ENCODE peak calls at places on chromosomes 6 and 20, in ten cellular contexts. F is neural progenitor cell; T is cardiac muscle cell; D is A549; Z is GM13976; W is endothelial cell; V is ascending aorta; P is breast epithelium; H is pancreas; G is CD4-positive, alpha-beta T cell. L is an unnamed sample.

GRCh38 chr20:14583413-14583812 is 246.0 kb upstream of the FLRT3 start:
- DNase-seq in F (no peak), T (no peak), D (peak), Z (no peak), W (no peak), V (no peak), P (no peak), H (no peak), G (no peak), L (no peak)

GRCh38 chr20:36035720-36036119 is 67.3 kb downstream of the CNBD2 start:
- DNase-seq in F (no peak), T (no peak), D (no peak), Z (no peak), W (no peak), V (no peak), P (no peak), H (no peak), G (no peak), L (no peak)

GRCh38 chr20:38726849-38727601 is 2.7 kb downstream of the SLC32A1 start:
- DNase-seq in F (peak), T (peak), D (no peak), Z (peak), W (peak), V (no peak), P (no peak), H (peak), G (peak), L (peak)

GRCh38 chr6:2745246-2745645 is 5.5 kb downstream of the MYLK4 start:
- DNase-seq in F (no peak), T (no peak), D (no peak), Z (no peak), W (no peak), V (no peak), P (no peak), H (no peak), G (no peak), L (no peak)

GRCh38 chr6:21109421-21110178 is 484.0 kb upstream of the SOX4 start:
- DNase-seq in F (no peak), T (peak), D (peak), Z (no peak), W (no peak), V (no peak), P (no peak), H (no peak), G (no peak), L (no peak)

GRCh38 chr6:93676506-93676905 is 257.1 kb upstream of the EPHA7 start:
- DNase-seq in F (no peak), T (no peak), D (no peak), Z (no peak), W (no peak), V (no peak), P (no peak), H (no peak), G (no peak), L (no peak)

GRCh38 chr20:50676888-50677287 is 14.5 kb downstream of the RIPOR3 start:
- DNase-seq in F (no peak), T (no peak), D (no peak), Z (no peak), W (no peak), V (no peak), P (no peak), H (no peak), G (no peak), L (no peak)

GRCh38 chr6:67009818-67010217 is 1302.8 kb upstream of the EYS start:
- DNase-seq in F (peak), T (no peak), D (no peak), Z (no peak), W (no peak), V (no peak), P (no peak), H (no peak), G (no peak), L (no peak)

GRCh38 chr20:51757226-51757625 is 11.0 kb downstream of the ATP9A start:
- DNase-seq in F (no peak), T (no peak), D (no peak), Z (no peak), W (no peak), V (no peak), P (no peak), H (no peak), G (no peak), L (no peak)

GRCh38 chr20:56710577-56711465 is 81.7 kb downstream of the TFAP2C start:
- DNase-seq in F (no peak), T (no peak), D (peak), Z (no peak), W (no peak), V (no peak), P (no peak), H (no peak), G (no peak), L (no peak)

GRCh38 chr6:15296735-15297134 is 50.9 kb downstream of the JARID2 start:
- DNase-seq in F (no peak), T (no peak), D (no peak), Z (peak), W (no peak), V (no peak), P (no peak), H (no peak), G (no peak), L (peak)

GRCh38 chr6:149854532-149854931 is 9.6 kb downstream of the LRP11 start:
- DNase-seq in F (no peak), T (no peak), D (peak), Z (no peak), W (no peak), V (no peak), P (no peak), H (no peak), G (no peak), L (no peak)

DNA sequence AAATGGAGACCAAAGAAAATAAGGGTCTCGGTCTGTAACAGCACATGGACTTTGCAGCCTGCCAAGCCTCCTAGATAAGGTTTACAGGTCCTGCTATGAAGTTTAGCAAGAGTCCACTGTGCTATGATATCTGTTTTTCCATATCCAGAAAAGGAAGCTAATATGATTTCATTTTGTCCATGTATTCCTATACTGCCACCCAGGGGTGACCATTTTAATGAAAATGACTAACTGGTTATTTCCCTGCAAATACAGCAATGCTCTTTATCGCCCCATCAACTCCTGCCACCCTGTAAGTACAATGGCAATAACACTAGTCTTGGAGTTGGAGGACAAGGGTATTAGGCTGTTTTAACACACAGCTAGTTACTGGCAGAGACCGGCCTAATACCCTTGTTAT is 115.2 kb upstream of the GLP1R start:
- DNase-seq in F (no peak), T (peak), D (peak), Z (no peak), W (no peak), V (no peak), P (no peak), H (no peak), G (no peak), L (no peak)
- TF ChIP-seq CTCF in F (no peak), T (no peak), D (peak), Z (no peak), W (no peak), V (no peak), P (no peak), H (peak), G (no peak), L (no peak)

GRCh38 chr6:74343804-74344203 is 647.8 kb downstream of the CD109 start:
- DNase-seq in F (no peak), T (peak), D (peak), Z (no peak), W (no peak), V (no peak), P (no peak), H (no peak), G (no peak), L (no peak)
- TF ChIP-seq CTCF in F (peak), T (peak), D (peak), Z (no peak), W (no peak), V (no peak), P (no peak), H (no peak), G (no peak), L (peak)

GRCh38 chr20:2480381-2480780 is 9.8 kb upstream of the SNRPB start:
- DNase-seq in F (no peak), T (no peak), D (no peak), Z (no peak), W (no peak), V (no peak), P (no peak), H (no peak), G (no peak), L (no peak)

GRCh38 chr20:2476742-2477615 is 6.4 kb upstream of the SNRPB start:
- DNase-seq in F (no peak), T (no peak), D (no peak), Z (no peak), W (no peak), V (no peak), P (no peak), H (no peak), G (no peak), L (no peak)

GRCh38 chr20:2470432-2471193 is at the start of gene SNRPB:
- DNase-seq in F (peak), T (peak), D (peak), Z (peak), W (peak), V (peak), P (peak), H (peak), G (peak), L (peak)

DNA sequence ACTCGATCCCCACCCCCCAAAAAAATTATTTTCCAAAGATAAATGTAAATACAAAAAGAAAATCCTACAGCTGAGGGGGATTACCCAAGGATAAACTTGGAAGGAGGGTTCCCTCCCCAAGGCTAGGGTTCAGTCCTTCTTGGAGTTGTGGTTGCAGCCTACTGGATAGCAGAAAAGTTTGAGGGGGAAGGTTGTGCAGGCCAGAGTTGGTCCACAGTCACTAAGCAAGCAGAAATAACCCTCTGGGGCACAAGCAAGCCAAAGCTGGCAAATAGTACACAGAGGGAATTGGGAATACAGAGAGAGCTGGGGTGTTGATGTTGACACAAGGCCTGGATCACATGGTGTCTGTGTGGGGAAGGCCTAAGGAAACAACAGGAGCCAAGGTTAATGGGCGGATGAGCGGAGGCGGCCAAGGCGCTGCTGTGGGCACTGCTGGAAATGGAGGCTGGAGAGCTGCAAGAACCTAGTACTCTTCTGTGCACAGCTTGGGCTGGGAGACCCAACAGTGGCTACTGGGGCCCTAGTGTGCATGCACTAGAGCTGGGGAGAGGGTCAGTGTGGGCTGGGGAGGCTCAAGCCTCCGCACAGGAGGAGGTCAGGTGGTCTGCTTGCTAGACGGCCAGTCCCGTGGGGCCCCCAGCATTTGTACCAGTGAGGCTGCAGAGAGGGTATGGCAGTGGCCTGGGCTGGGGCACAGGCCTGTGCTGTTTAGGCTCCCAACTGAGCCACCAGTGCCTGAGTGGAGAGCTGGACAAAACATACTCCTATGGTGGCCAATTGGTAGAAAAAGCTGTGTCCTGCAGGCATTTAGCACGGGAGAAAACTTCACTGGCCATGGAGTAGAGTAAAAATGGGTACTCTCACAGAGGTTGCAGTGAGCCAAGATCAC is 5.5 kb upstream of the SNRPB start:
- DNase-seq in F (no peak), T (no peak), D (no peak), Z (no peak), W (no peak), V (no peak), P (peak), H (peak), G (no peak), L (no peak)
- TF ChIP-seq CTCF in F (no peak), T (no peak), D (no peak), Z (no peak), W (no peak), V (no peak), P (no peak), H (no peak), G (no peak), L (no peak)

DNA sequence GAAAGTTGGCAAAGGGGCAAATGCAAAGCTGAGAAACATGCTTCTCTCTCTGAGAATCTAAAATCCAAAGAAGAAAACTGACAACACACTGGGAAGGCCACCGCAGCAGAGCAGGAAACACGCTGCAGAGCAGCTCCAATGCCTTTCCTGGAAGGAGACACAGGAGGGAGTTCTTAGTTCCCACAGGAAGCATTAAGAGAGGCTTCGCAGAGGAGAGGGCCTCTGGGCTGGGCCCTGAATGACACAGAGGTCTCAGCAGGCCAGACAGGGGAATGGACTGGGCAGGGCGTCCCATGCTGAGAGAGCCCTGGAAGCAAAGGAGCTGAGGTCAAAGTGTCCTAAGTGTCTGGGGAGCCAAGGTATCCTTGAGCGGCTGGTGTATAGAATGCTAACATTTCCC is 110.1 kb upstream of the SYNDIG1 start:
- DNase-seq in F (no peak), T (no peak), D (no peak), Z (no peak), W (no peak), V (no peak), P (no peak), H (no peak), G (no peak), L (no peak)
- TF ChIP-seq CTCF in F (no peak), T (no peak), D (no peak), Z (no peak), W (no peak), V (no peak), P (no peak), H (no peak), G (no peak), L (no peak)